ENCODE peak calls at places on chromosomes 12 and 14, in four cellular contexts. Y is SK-N-SH, Z is HCT116, G is HepG2. W is an unnamed sample.

GRCh38 chr14:72947366-72948160 is 21.3 kb downstream of the DCAF4 start:
- DNase-seq in G (no peak), Z (no peak), Y (no peak), W (no peak)

GRCh38 chr12:6193853-6194815 is 6.1 kb upstream of the CD9 start:
- DNase-seq in Y (no peak), G (no peak), Z (no peak), W (no peak)

GRCh38 chr12:84807249-84807648 is 105.3 kb downstream of the SLC6A15 start:
- DNase-seq in Y (no peak), Z (no peak), G (no peak), W (no peak)

GRCh38 chr12:39165338-39165737 is 259.9 kb upstream of the CPNE8 start:
- DNase-seq in G (no peak), Z (no peak), Y (no peak), W (no peak)

GRCh38 chr12:46722737-46723136 is 103.1 kb downstream of the SLC38A4 start:
- DNase-seq in Z (no peak), G (no peak), Y (no peak), W (no peak)

GRCh38 chr12:120115692-120116442 is 686 bp downstream of the RAB35 start:
- DNase-seq in Z (peak; percentile 41), G (peak; percentile 41), Y (no peak), W (peak; percentile 76)

GRCh38 chr12:124109760-124110159 is 136.7 kb downstream of the ZNF664 start:
- DNase-seq in Z (peak; percentile 49), G (no peak), Y (peak; percentile 57), W (peak; percentile 83)

GRCh38 chr12:65472079-65472478 is 193.6 kb downstream of the MSRB3 start:
- DNase-seq in G (no peak), Y (no peak), Z (no peak), W (no peak)

GRCh38 chr12:51519755-51520154 is 71.3 kb upstream of the SCN8A start:
- DNase-seq in G (no peak), Y (no peak), Z (no peak), W (no peak)

GRCh38 chr12:6936642-6937480 is 6.8 kb upstream of the RNU7-1 start:
- DNase-seq in Z (no peak), G (no peak), Y (peak; percentile 51), W (no peak)

GRCh38 chr14:75277000-75277795 is 1.4 kb upstream of the FOS start:
- DNase-seq in G (peak; percentile 66), Z (no peak), Y (peak; percentile 92), W (peak; percentile 84)
- TF ChIP-seq ELF1 in G (no peak), Z (no peak), Y (no peak), W (peak; percentile 38)

DNA sequence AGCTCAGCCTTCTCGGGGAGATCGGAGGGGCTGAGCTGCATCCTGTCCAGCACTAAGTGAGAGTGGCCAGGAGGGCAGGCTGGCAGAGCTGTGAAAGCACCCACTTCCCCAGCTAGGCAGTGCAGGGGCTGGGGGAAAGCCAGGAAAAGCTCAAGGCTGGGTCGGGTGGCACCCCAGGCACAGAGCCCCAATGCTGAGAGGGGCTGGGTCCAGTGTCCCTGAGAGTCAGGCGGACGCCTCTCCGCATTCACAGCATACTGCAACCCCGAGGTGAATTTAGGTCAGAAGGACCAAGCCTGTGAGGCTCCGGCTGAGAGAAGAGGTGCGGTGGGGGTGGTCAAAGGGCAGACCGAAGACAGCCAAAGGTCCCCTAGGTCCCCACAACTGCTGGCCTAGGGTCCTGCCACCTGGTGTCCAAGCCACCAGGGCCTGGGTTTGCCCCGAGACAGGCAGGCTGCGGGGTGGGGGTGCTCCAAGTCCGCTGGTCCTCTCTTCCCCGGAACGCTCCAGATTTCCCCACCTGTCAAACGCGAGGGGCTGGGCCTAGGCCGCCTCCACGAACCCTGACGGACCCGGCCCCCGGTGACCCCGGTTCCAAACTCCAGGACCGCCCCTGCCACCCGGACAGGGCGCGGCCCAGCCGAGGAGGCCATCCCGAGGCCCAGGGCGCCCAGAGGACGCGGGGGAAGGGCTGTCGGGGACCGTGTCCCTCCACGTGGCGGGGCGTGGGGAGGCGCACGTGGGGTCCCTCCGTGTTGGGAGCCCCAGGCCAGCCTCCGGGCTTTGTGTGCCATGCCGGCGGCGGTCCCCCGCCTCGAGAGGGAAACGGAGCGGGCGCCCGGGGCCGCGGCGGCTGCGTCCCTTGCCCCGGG is 527 bp downstream of the CAMKK2 start:
- DNase-seq in Y (peak; percentile 64), G (peak; percentile 27), Z (no peak), W (peak; percentile 36)
- TF ChIP-seq ELF1 in Y (no peak), G (no peak), Z (no peak), W (no peak)

DNA sequence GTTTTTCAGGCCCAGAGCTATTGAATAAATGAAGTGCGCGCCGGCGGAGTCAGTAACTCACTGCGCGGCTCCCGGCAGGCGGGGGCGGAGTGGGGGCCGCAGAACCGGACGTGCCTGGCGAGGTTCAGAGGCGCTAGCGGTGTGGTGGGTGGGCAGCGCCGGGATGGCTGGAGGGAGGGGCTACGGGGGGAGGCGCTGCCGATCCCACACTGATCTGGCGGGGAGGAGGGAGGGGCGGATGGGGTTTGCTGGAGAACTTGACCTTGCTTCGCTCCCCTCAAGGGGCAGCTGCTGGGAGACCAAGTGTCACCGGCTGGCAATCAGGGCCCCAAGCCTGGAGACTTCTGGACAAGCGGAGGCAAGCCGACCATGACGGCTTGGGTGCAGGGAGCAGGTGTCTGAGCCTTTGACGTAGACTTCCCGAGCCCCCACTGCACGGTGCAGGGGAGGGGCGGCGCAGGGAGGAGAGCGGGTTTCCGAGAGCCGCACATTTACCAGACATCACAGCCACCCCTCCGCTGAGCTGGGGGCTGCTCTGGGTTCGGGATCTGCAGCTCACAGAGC is 174.1 kb upstream of the RTL1 start:
- DNase-seq in Y (peak; percentile 73), Z (no peak), G (no peak), W (peak; percentile 14)
- TF ChIP-seq ELF1 in Y (no peak), Z (no peak), G (no peak), W (no peak)

GRCh38 chr14:41605550-41606248 is 977 bp upstream of the LRFN5 start:
- DNase-seq in Z (no peak), Y (no peak), G (no peak), W (no peak)
- TF ChIP-seq ELF1 in Z (no peak), Y (no peak), G (no peak), W (no peak)

GRCh38 chr14:96281486-96281885 is 25.5 kb downstream of the BDKRB1 start:
- DNase-seq in G (no peak), Y (no peak), Z (no peak), W (no peak)
- TF ChIP-seq ELF1 in G (no peak), Y (no peak), Z (no peak), W (no peak)

DNA sequence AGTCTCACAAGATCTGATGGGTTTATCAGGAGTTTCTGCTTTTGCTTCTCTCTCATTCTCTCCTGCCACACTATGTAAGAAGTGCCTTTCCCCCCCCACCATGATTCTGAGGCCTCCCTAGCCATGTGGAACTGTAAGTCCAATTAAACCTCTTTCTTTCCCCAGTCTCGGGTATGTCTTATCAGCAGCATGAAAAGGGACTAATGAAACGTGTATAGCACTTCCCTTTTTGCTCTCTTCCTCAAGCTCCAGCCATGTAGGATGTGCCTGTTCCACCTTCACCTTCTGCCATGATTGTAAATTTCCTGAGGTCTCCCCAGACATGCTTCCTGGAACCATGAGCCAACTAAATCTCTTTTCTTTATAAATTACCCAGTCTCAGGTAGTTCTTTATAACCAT is 7.0 kb upstream of the CRACR2A start:
- DNase-seq in Z (no peak), Y (no peak), G (no peak), W (no peak)
- TF ChIP-seq ELF1 in Z (no peak), Y (no peak), G (no peak), W (no peak)

GRCh38 chr12:63170321-63170720 is 19.3 kb upstream of the AVPR1A start:
- DNase-seq in Y (no peak), Z (no peak), G (no peak), W (no peak)

GRCh38 chr12:63163542-63163941 is 12.5 kb upstream of the AVPR1A start:
- DNase-seq in Z (no peak), G (no peak), Y (no peak), W (no peak)

GRCh38 chr12:63164911-63165310 is 13.9 kb upstream of the AVPR1A start:
- DNase-seq in Z (no peak), G (no peak), Y (no peak), W (no peak)
- TF ChIP-seq ELF1 in Z (no peak), G (no peak), Y (no peak), W (no peak)

DNA sequence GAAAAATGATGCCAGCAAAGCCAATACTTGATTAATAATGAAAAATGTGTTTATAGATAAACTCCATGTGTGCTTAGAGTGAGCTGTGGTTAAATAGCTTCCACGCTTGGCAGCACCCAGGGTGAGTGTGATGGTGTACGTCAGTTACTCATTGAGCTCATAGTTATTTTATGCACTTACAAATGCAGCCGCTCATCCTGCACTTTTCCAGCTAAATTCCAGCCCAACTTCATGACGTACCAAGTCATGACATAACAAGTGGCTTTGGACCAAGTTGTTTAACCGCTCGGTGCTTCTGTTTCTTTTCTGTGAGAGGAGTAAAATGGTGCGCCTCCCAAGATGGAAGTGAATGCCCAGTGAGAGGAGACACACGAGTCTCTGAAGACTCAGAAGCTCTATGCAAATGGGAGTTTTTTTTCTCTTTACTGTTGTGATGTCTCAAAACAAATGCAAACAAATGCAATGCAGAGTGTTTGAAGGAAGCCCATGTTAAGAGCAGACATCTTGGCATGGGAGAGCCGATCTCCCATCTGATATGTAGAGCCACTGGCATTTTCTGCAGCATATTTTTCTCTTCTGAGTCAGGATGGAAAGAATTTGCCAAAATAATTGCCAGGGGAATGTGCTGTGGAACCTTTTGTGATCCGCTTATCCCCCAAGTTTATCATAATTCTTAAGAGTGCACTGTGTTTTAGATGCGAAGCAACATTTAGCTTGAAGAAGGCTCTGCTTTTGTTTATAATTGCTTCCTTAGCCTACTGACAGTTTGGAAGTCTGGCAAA is 72.2 kb downstream of the FBXW8 start:
- DNase-seq in Y (no peak), G (no peak), Z (no peak), W (no peak)
- TF ChIP-seq ELF1 in Y (no peak), G (no peak), Z (no peak), W (no peak)

W was measured in K562.